ENCODE peak calls at places on chromosomes 3 and 15, in six cellular contexts. One of them, this sample, is unnamed.

GRCh38 chr15:66786222-66786621 is 84.2 kb downstream of the SMAD6 start:
- DNase-seq in foreskin melanocyte: no peak
- DNase-seq in GM12892: no peak
- DNase-seq in WTC11: no peak
- DNase-seq in left lung: no peak
- DNase-seq in GM12865: no peak
- DNase-seq in this sample: no peak

GRCh38 chr15:70284438-70285214 is 186.9 kb upstream of the TLE3 start:
- DNase-seq in left lung: no peak
- DNase-seq in WTC11: no peak
- DNase-seq in GM12892: no peak
- DNase-seq in foreskin melanocyte: no peak
- DNase-seq in GM12865: no peak
- DNase-seq in this sample: no peak

GRCh38 chr15:73130830-73131229 is 78.6 kb downstream of the NEO1 start:
- DNase-seq in GM12865: no peak
- DNase-seq in WTC11: no peak
- DNase-seq in left lung: no peak
- DNase-seq in GM12892: no peak
- DNase-seq in foreskin melanocyte: no peak
- DNase-seq in this sample: no peak

GRCh38 chr3:171487382-171487781 is 27.2 kb upstream of the TNIK start:
- DNase-seq in GM12865: no peak
- DNase-seq in GM12892: no peak
- DNase-seq in WTC11: no peak
- DNase-seq in left lung: no peak
- DNase-seq in foreskin melanocyte: no peak
- DNase-seq in this sample: no peak

GRCh38 chr3:71309886-71310285 is 273.6 kb downstream of the FOXP1 start:
- DNase-seq in GM12865: no peak
- DNase-seq in foreskin melanocyte: no peak
- DNase-seq in WTC11: no peak
- DNase-seq in GM12892: no peak
- DNase-seq in left lung: no peak
- DNase-seq in this sample: no peak

GRCh38 chr15:64697911-64698369 is 77.4 kb downstream of the RBPMS2 start:
- DNase-seq in GM12865: peak
- DNase-seq in WTC11: no peak
- DNase-seq in left lung: no peak
- DNase-seq in foreskin melanocyte: no peak
- DNase-seq in GM12892: no peak
- DNase-seq in this sample: no peak

GRCh38 chr3:81744366-81744765 is 17.1 kb downstream of the GBE1 start:
- DNase-seq in WTC11: no peak
- DNase-seq in GM12892: no peak
- DNase-seq in foreskin melanocyte: peak
- DNase-seq in GM12865: no peak
- DNase-seq in left lung: no peak
- DNase-seq in this sample: no peak

GRCh38 chr15:101307897-101308603 is 13.0 kb upstream of the SNRPA1 start:
- DNase-seq in GM12865: no peak
- DNase-seq in foreskin melanocyte: no peak
- DNase-seq in GM12892: no peak
- DNase-seq in left lung: no peak
- DNase-seq in WTC11: no peak
- DNase-seq in this sample: no peak

GRCh38 chr3:125157183-125157582 is 55.4 kb downstream of the SLC12A8 start:
- DNase-seq in WTC11: no peak
- DNase-seq in GM12865: no peak
- DNase-seq in left lung: no peak
- DNase-seq in GM12892: no peak
- DNase-seq in foreskin melanocyte: no peak
- DNase-seq in this sample: no peak

GRCh38 chr3:159075302-159075701 is 273.4 kb downstream of the MFSD1 start:
- DNase-seq in left lung: no peak
- DNase-seq in GM12892: no peak
- DNase-seq in WTC11: no peak
- DNase-seq in GM12865: no peak
- DNase-seq in foreskin melanocyte: no peak
- DNase-seq in this sample: no peak

GRCh38 chr3:23686535-23686934 is 119.2 kb upstream of the UBE2E1 start:
- DNase-seq in GM12865: no peak
- DNase-seq in foreskin melanocyte: no peak
- DNase-seq in GM12892: no peak
- DNase-seq in WTC11: no peak
- DNase-seq in left lung: no peak
- DNase-seq in this sample: no peak

GRCh38 chr15:62834686-62835279 is 207.8 kb upstream of the TPM1 start:
- DNase-seq in left lung: no peak
- DNase-seq in GM12865: no peak
- DNase-seq in WTC11: no peak
- DNase-seq in foreskin melanocyte: no peak
- DNase-seq in GM12892: no peak
- DNase-seq in this sample: no peak

GRCh38 chr15:51244366-51244977 is 93.9 kb downstream of the CYP19A1 start:
- DNase-seq in GM12865: peak
- DNase-seq in WTC11: no peak
- DNase-seq in left lung: no peak
- DNase-seq in foreskin melanocyte: no peak
- DNase-seq in GM12892: no peak
- DNase-seq in this sample: peak

GRCh38 chr3:173065543-173065970 is 75.5 kb downstream of the SPATA16 start:
- DNase-seq in GM12892: no peak
- DNase-seq in foreskin melanocyte: peak
- DNase-seq in WTC11: no peak
- DNase-seq in GM12865: peak
- DNase-seq in left lung: no peak
- DNase-seq in this sample: no peak

GRCh38 chr15:55694652-55695150 is 48.3 kb downstream of the PRTG start:
- DNase-seq in WTC11: no peak
- DNase-seq in foreskin melanocyte: no peak
- DNase-seq in GM12892: peak
- DNase-seq in left lung: no peak
- DNase-seq in GM12865: peak
- DNase-seq in this sample: peak

GRCh38 chr3:35946121-35946856 is 307.0 kb downstream of the ARPP21 start:
- DNase-seq in GM12892: no peak
- DNase-seq in left lung: no peak
- DNase-seq in WTC11: no peak
- DNase-seq in foreskin melanocyte: peak
- DNase-seq in GM12865: peak
- DNase-seq in this sample: no peak

GRCh38 chr3:105553851-105554250 is 187.1 kb downstream of the ALCAM start:
- DNase-seq in GM12892: no peak
- DNase-seq in foreskin melanocyte: peak
- DNase-seq in left lung: no peak
- DNase-seq in WTC11: no peak
- DNase-seq in GM12865: no peak
- DNase-seq in this sample: no peak

GRCh38 chr15:65980824-65981456 is 111.6 kb downstream of the RAB11A start:
- DNase-seq in left lung: no peak
- DNase-seq in foreskin melanocyte: peak
- DNase-seq in WTC11: peak
- DNase-seq in GM12865: peak
- DNase-seq in GM12892: peak
- DNase-seq in this sample: no peak

GRCh38 chr3:43773273-43774104 is 82.8 kb downstream of the ABHD5 start:
- DNase-seq in GM12865: no peak
- DNase-seq in foreskin melanocyte: no peak
- DNase-seq in GM12892: no peak
- DNase-seq in left lung: peak
- DNase-seq in WTC11: peak
- DNase-seq in this sample: no peak

GRCh38 chr15:38589502-38589901 is 24.9 kb upstream of the RASGRP1 start:
- DNase-seq in WTC11: no peak
- DNase-seq in left lung: no peak
- DNase-seq in GM12865: no peak
- DNase-seq in foreskin melanocyte: no peak
- DNase-seq in GM12892: no peak
- DNase-seq in this sample: no peak

GRCh38 chr3:193798097-193798496 is 205.1 kb downstream of the OPA1 start:
- DNase-seq in GM12865: no peak
- DNase-seq in WTC11: no peak
- DNase-seq in GM12892: no peak
- DNase-seq in foreskin melanocyte: no peak
- DNase-seq in left lung: no peak
- DNase-seq in this sample: no peak

GRCh38 chr3:46076606-46077005 is 49.3 kb upstream of the XCR1 start:
- DNase-seq in left lung: no peak
- DNase-seq in foreskin melanocyte: no peak
- DNase-seq in WTC11: no peak
- DNase-seq in GM12865: peak
- DNase-seq in GM12892: no peak
- DNase-seq in this sample: no peak

GRCh38 chr3:176562381-176562780 is 634.9 kb downstream of the TBL1XR1 start:
- DNase-seq in foreskin melanocyte: no peak
- DNase-seq in GM12892: no peak
- DNase-seq in WTC11: no peak
- DNase-seq in left lung: no peak
- DNase-seq in GM12865: no peak
- DNase-seq in this sample: no peak

GRCh38 chr15:44812029-44812517 is 75.7 kb downstream of the TRIM69 start:
- DNase-seq in foreskin melanocyte: no peak
- DNase-seq in WTC11: no peak
- DNase-seq in left lung: no peak
- DNase-seq in GM12892: no peak
- DNase-seq in GM12865: no peak
- DNase-seq in this sample: no peak

GRCh38 chr3:78434801-78435200 is 1333.0 kb downstream of the ROBO1 start:
- DNase-seq in GM12865: no peak
- DNase-seq in foreskin melanocyte: no peak
- DNase-seq in GM12892: no peak
- DNase-seq in WTC11: no peak
- DNase-seq in left lung: no peak
- DNase-seq in this sample: no peak

GRCh38 chr15:99961011-99961441 is 227.8 kb upstream of the LYSMD4 start:
- DNase-seq in GM12865: no peak
- DNase-seq in GM12892: no peak
- DNase-seq in WTC11: peak
- DNase-seq in left lung: no peak
- DNase-seq in foreskin melanocyte: peak
- DNase-seq in this sample: no peak

GRCh38 chr3:39814007-39814406 is 4.6 kb downstream of the MYRIP start:
- DNase-seq in foreskin melanocyte: no peak
- DNase-seq in WTC11: no peak
- DNase-seq in left lung: no peak
- DNase-seq in GM12892: no peak
- DNase-seq in GM12865: no peak
- DNase-seq in this sample: no peak

GRCh38 chr15:55742498-55742926 is 440 bp downstream of the PRTG start:
- DNase-seq in left lung: peak
- DNase-seq in foreskin melanocyte: no peak
- DNase-seq in WTC11: no peak
- DNase-seq in GM12892: peak
- DNase-seq in GM12865: peak
- DNase-seq in this sample: peak

GRCh38 chr3:120773932-120774331 is 31.4 kb downstream of the GTF2E1 start:
- DNase-seq in GM12892: no peak
- DNase-seq in WTC11: no peak
- DNase-seq in left lung: no peak
- DNase-seq in foreskin melanocyte: no peak
- DNase-seq in GM12865: peak
- DNase-seq in this sample: no peak

GRCh38 chr3:52531636-52532516 is 1.8 kb downstream of the NT5DC2 start:
- DNase-seq in WTC11: no peak
- DNase-seq in GM12892: peak
- DNase-seq in left lung: peak
- DNase-seq in foreskin melanocyte: no peak
- DNase-seq in GM12865: no peak
- DNase-seq in this sample: no peak

GRCh38 chr3:50503504-50503903 is at the start of gene CACNA2D2:
- DNase-seq in GM12865: peak
- DNase-seq in GM12892: peak
- DNase-seq in left lung: peak
- DNase-seq in WTC11: peak
- DNase-seq in foreskin melanocyte: no peak
- DNase-seq in this sample: peak

This sample was measured in GM06990.